ENCODE peak calls at places on chromosomes 16 and 17, in ten cellular contexts. Z, K, Q, B, G, S, R, F, L and T are unnamed samples.

GRCh38 chr17:10013360-10014112 is 108.5 kb upstream of the RCVRN start:
- DNase-seq in B (no peak), R (no peak), K (no peak), F (peak), L (no peak), S (no peak), Q (no peak), G (no peak), Z (no peak), T (no peak)

GRCh38 chr16:280991-281659 is 734 bp downstream of the ARHGDIG start:
- DNase-seq in F (no peak), B (no peak), K (no peak), R (no peak), L (no peak), Z (no peak), Q (no peak), G (no peak), S (no peak), T (no peak)

GRCh38 chr17:17052462-17053221 is 10.4 kb downstream of the MPRIP start:
- DNase-seq in F (peak), K (no peak), R (no peak), G (no peak), Z (no peak), Q (no peak), S (no peak), B (no peak), L (no peak), T (no peak)

GRCh38 chr16:89326721-89327120 is 109.2 kb downstream of the ZNF778 start:
- DNase-seq in L (no peak), R (no peak), B (no peak), Q (no peak), S (no peak), G (no peak), K (no peak), Z (no peak), F (peak), T (no peak)

GRCh38 chr16:67396159-67396774 is 3.0 kb upstream of the TPPP3 start:
- DNase-seq in G (no peak), B (peak), L (no peak), Z (peak), K (no peak), Q (peak), F (peak), R (peak), S (peak), T (peak)

GRCh38 chr17:8007836-8008235 is 5.4 kb downstream of the GUCY2D start:
- DNase-seq in B (no peak), G (no peak), F (no peak), K (no peak), R (no peak), Z (no peak), L (no peak), S (no peak), Q (no peak), T (no peak)

GRCh38 chr17:740240-741055 is 8.1 kb downstream of the TLCD3A start:
- DNase-seq in K (peak), F (no peak), G (no peak), Q (no peak), Z (no peak), L (no peak), B (no peak), S (no peak), R (no peak), T (no peak)

GRCh38 chr16:75250809-75251279 is 580 bp downstream of the BCAR1 start:
- DNase-seq in K (no peak), S (peak), G (no peak), B (peak), Z (no peak), R (no peak), Q (peak), L (no peak), F (peak), T (no peak)

GRCh38 chr16:85536411-85537330 is 76.5 kb upstream of the GSE1 start:
- DNase-seq in B (no peak), K (no peak), G (no peak), L (no peak), Z (no peak), Q (no peak), F (no peak), R (no peak), S (no peak), T (no peak)

GRCh38 chr16:8590161-8590688 is at the start of gene TMEM114:
- DNase-seq in F (no peak), G (no peak), Q (no peak), S (no peak), R (no peak), B (no peak), L (no peak), K (no peak), Z (no peak), T (no peak)

GRCh38 chr17:50845260-50846147 is 10.1 kb downstream of the WFIKKN2 start:
- DNase-seq in Z (no peak), F (peak), B (no peak), G (no peak), R (no peak), L (no peak), Q (peak), S (peak), K (no peak), T (no peak)

GRCh38 chr16:9053006-9053601 is 38.3 kb upstream of the HAPSTR1 start:
- DNase-seq in R (peak), Z (peak), K (peak), G (no peak), F (no peak), Q (peak), S (peak), B (peak), L (peak), T (peak)

GRCh38 chr16:85202631-85203461 is 90.6 kb upstream of the CIBAR2 start:
- DNase-seq in Q (no peak), F (peak), S (peak), L (no peak), K (no peak), B (no peak), G (no peak), Z (no peak), R (no peak), T (no peak)

GRCh38 chr17:80424878-80425765 is 10.2 kb downstream of the ENDOV start:
- DNase-seq in B (no peak), R (no peak), Q (no peak), G (no peak), F (peak), L (no peak), K (no peak), Z (no peak), S (no peak), T (no peak)

GRCh38 chr16:17369441-17369951 is 101.3 kb downstream of the XYLT1 start:
- DNase-seq in G (no peak), B (no peak), F (peak), R (no peak), S (no peak), L (peak), Z (no peak), K (peak), Q (no peak), T (peak)

GRCh38 chr17:74427763-74428153 is 4.1 kb upstream of the GPRC5C start:
- DNase-seq in Z (no peak), S (no peak), B (no peak), R (no peak), Q (no peak), L (no peak), G (no peak), K (no peak), F (no peak), T (no peak)

GRCh38 chr16:50152386-50152806 is 710 bp upstream of the TENT4B start:
- DNase-seq in F (no peak), R (peak), Z (no peak), B (peak), L (peak), K (peak), G (no peak), Q (peak), S (peak), T (no peak)

GRCh38 chr16:1580956-1581355 is 30.9 kb downstream of the IFT140 start:
- DNase-seq in L (no peak), Z (peak), K (no peak), Q (no peak), F (no peak), G (no peak), B (no peak), R (no peak), S (no peak), T (no peak)

GRCh38 chr17:28240688-28241340 is 78.2 kb upstream of the TMEM97 start:
- DNase-seq in Z (no peak), R (no peak), F (no peak), S (no peak), K (no peak), Q (no peak), G (no peak), L (no peak), B (no peak), T (no peak)

GRCh38 chr17:74211141-74211928 is 2.0 kb upstream of the TTYH2 start:
- DNase-seq in K (peak), Q (no peak), R (no peak), B (no peak), F (no peak), S (no peak), Z (no peak), G (no peak), L (peak), T (no peak)

GRCh38 chr16:30377050-30377811 is 2.6 kb downstream of the MYL11 start:
- DNase-seq in F (peak), B (no peak), G (no peak), S (no peak), L (no peak), Z (no peak), K (no peak), R (no peak), Q (no peak), T (no peak)

GRCh38 chr17:63881935-63882601 is at the start of gene GH2:
- DNase-seq in F (no peak), G (no peak), R (peak), K (peak), L (peak), Q (peak), S (peak), Z (no peak), B (peak), T (peak)

GRCh38 chr16:22711847-22712246 is 102.1 kb upstream of the HS3ST2 start:
- DNase-seq in G (no peak), B (no peak), R (no peak), F (no peak), S (no peak), L (no peak), Q (no peak), K (no peak), Z (no peak), T (no peak)

GRCh38 chr16:54815177-54815576 is 115.5 kb upstream of the IRX5 start:
- DNase-seq in S (no peak), B (no peak), G (no peak), L (no peak), Z (no peak), R (no peak), K (no peak), F (no peak), Q (no peak), T (no peak)

GRCh38 chr16:8370374-8371015 is 219.8 kb downstream of the TMEM114 start:
- DNase-seq in Z (no peak), R (peak), L (no peak), F (no peak), K (no peak), Q (peak), G (no peak), B (peak), S (no peak), T (no peak)

GRCh38 chr17:32161029-32161428 is 18.7 kb downstream of the RHOT1 start:
- DNase-seq in F (no peak), B (no peak), Q (peak), R (no peak), S (no peak), K (no peak), G (no peak), L (no peak), Z (no peak), T (no peak)

GRCh38 chr17:73203135-73203787 is 10.4 kb downstream of the COG1 start:
- DNase-seq in K (no peak), G (no peak), S (no peak), F (peak), Q (peak), Z (peak), B (peak), R (no peak), L (no peak), T (peak)

GRCh38 chr17:73719588-73720071 is 75.4 kb upstream of the SDK2 start:
- DNase-seq in B (no peak), L (no peak), Q (no peak), S (no peak), R (no peak), K (no peak), G (no peak), Z (peak), F (no peak), T (no peak)

GRCh38 chr17:35817196-35817595 is 7.9 kb downstream of the TAF15 start:
- DNase-seq in F (no peak), Q (no peak), L (no peak), R (no peak), S (no peak), K (no peak), Z (no peak), G (no peak), B (no peak), T (no peak)

GRCh38 chr17:40458001-40458791 is 14.9 kb downstream of the IGFBP4 start:
- DNase-seq in Q (peak), L (no peak), Z (no peak), B (peak), F (no peak), G (no peak), S (peak), R (peak), K (no peak), T (no peak)

GRCh38 chr17:14307560-14308024 is 6.7 kb downstream of the HS3ST3B1 start:
- DNase-seq in F (no peak), L (no peak), K (no peak), G (peak), Q (no peak), S (peak), B (no peak), Z (no peak), R (no peak), T (no peak)

GRCh38 chr16:85991425-85991824 is 92.5 kb downstream of the IRF8 start:
- DNase-seq in R (no peak), K (no peak), F (no peak), G (no peak), Z (no peak), L (no peak), Q (no peak), S (no peak), B (no peak), T (no peak)

GRCh38 chr16:12565423-12565822 is 238.3 kb downstream of the CPPED1 start:
- DNase-seq in G (no peak), F (no peak), K (peak), R (no peak), Q (no peak), B (no peak), L (no peak), Z (no peak), S (no peak), T (no peak)

GRCh38 chr16:85005278-85006069 is 5.9 kb downstream of the ZDHHC7 start:
- DNase-seq in Z (no peak), S (peak), Q (peak), L (no peak), G (no peak), R (no peak), B (no peak), K (no peak), F (peak), T (no peak)